ENCODE peak calls at places on chromosome X, in eight cellular contexts. One of them, this sample, is unnamed. For H3K9me3, the result is how much of the 10 kb centered on the place peaks cover.

GRCh38 chrX:123322531-123322930 is 138.5 kb downstream of the GRIA3 start:
- DNase-seq in cardiac muscle cell: no peak
- DNase-seq in OCI-LY7: no peak
- DNase-seq in lower lobe of right lung: no peak
- DNase-seq in CD4-positive, alpha-beta memory T cell: no peak
- DNase-seq in CD8-positive, alpha-beta T cell: no peak
- DNase-seq in A549: no peak
- DNase-seq in adipocyte: no peak
- DNase-seq in this sample: no peak

GRCh38 chrX:56113785-56114436 is 118.2 kb upstream of the KLF8 start:
- DNase-seq in cardiac muscle cell: no peak
- DNase-seq in OCI-LY7: no peak
- DNase-seq in lower lobe of right lung: no peak
- DNase-seq in CD4-positive, alpha-beta memory T cell: no peak
- DNase-seq in CD8-positive, alpha-beta T cell: no peak
- DNase-seq in A549: no peak
- DNase-seq in adipocyte: no peak
- DNase-seq in this sample: no peak

GRCh38 chrX:130523460-130524394 is 121.9 kb downstream of the RBMX2 start:
- DNase-seq in cardiac muscle cell: peak
- DNase-seq in OCI-LY7: no peak
- DNase-seq in lower lobe of right lung: peak
- DNase-seq in CD4-positive, alpha-beta memory T cell: no peak
- DNase-seq in CD8-positive, alpha-beta T cell: no peak
- DNase-seq in A549: no peak
- DNase-seq in adipocyte: peak
- DNase-seq in this sample: no peak

GRCh38 chrX:155888139-155888538 is 7.0 kb downstream of the VAMP7 start:
- DNase-seq in cardiac muscle cell: peak
- DNase-seq in OCI-LY7: no peak
- DNase-seq in lower lobe of right lung: no peak
- DNase-seq in CD4-positive, alpha-beta memory T cell: no peak
- DNase-seq in CD8-positive, alpha-beta T cell: no peak
- DNase-seq in A549: no peak
- DNase-seq in adipocyte: peak
- DNase-seq in this sample: no peak

GRCh38 chrX:11381464-11381863 is 88.3 kb downstream of the AMELX start:
- DNase-seq in cardiac muscle cell: peak
- DNase-seq in OCI-LY7: peak
- DNase-seq in lower lobe of right lung: no peak
- DNase-seq in CD4-positive, alpha-beta memory T cell: peak
- DNase-seq in CD8-positive, alpha-beta T cell: no peak
- DNase-seq in A549: peak
- DNase-seq in adipocyte: peak
- DNase-seq in this sample: no peak

GRCh38 chrX:105694839-105695238 is 127.5 kb upstream of the NRK start:
- DNase-seq in cardiac muscle cell: no peak
- DNase-seq in OCI-LY7: no peak
- DNase-seq in lower lobe of right lung: no peak
- DNase-seq in CD4-positive, alpha-beta memory T cell: no peak
- DNase-seq in CD8-positive, alpha-beta T cell: no peak
- DNase-seq in A549: no peak
- DNase-seq in adipocyte: no peak
- DNase-seq in this sample: no peak

GRCh38 chrX:118644378-118644777 is 83.0 kb upstream of the IL13RA1 start:
- DNase-seq in cardiac muscle cell: peak
- DNase-seq in OCI-LY7: peak
- DNase-seq in lower lobe of right lung: no peak
- DNase-seq in CD4-positive, alpha-beta memory T cell: no peak
- DNase-seq in CD8-positive, alpha-beta T cell: no peak
- DNase-seq in A549: peak
- DNase-seq in adipocyte: peak
- DNase-seq in this sample: no peak

GRCh38 chrX:147838465-147839131 is 73.1 kb upstream of the FMR1 start:
- DNase-seq in cardiac muscle cell: no peak
- DNase-seq in OCI-LY7: peak
- DNase-seq in lower lobe of right lung: no peak
- DNase-seq in CD4-positive, alpha-beta memory T cell: no peak
- DNase-seq in CD8-positive, alpha-beta T cell: no peak
- DNase-seq in A549: no peak
- DNase-seq in adipocyte: peak
- DNase-seq in this sample: peak

GRCh38 chrX:2628751-2629315 is 62.3 kb upstream of the CD99 start:
- DNase-seq in cardiac muscle cell: no peak
- DNase-seq in OCI-LY7: peak
- DNase-seq in lower lobe of right lung: no peak
- DNase-seq in CD4-positive, alpha-beta memory T cell: peak
- DNase-seq in CD8-positive, alpha-beta T cell: no peak
- DNase-seq in A549: no peak
- DNase-seq in adipocyte: no peak
- DNase-seq in this sample: no peak

GRCh38 chrX:150517303-150517896 is 51.0 kb upstream of the MTM1 start:
- DNase-seq in cardiac muscle cell: peak
- DNase-seq in OCI-LY7: no peak
- DNase-seq in lower lobe of right lung: no peak
- DNase-seq in CD4-positive, alpha-beta memory T cell: no peak
- DNase-seq in CD8-positive, alpha-beta T cell: no peak
- DNase-seq in A549: no peak
- DNase-seq in adipocyte: peak
- DNase-seq in this sample: no peak

GRCh38 chrX:132171881-132172280 is 44.1 kb upstream of the FRMD7 start:
- DNase-seq in cardiac muscle cell: no peak
- DNase-seq in OCI-LY7: no peak
- DNase-seq in lower lobe of right lung: no peak
- DNase-seq in CD4-positive, alpha-beta memory T cell: no peak
- DNase-seq in CD8-positive, alpha-beta T cell: no peak
- DNase-seq in A549: no peak
- DNase-seq in adipocyte: peak
- DNase-seq in this sample: no peak

GRCh38 chrX:153649178-153649914 is 2.3 kb downstream of the DUSP9 start:
- DNase-seq in cardiac muscle cell: peak
- DNase-seq in OCI-LY7: peak
- DNase-seq in lower lobe of right lung: peak
- DNase-seq in CD4-positive, alpha-beta memory T cell: peak
- DNase-seq in CD8-positive, alpha-beta T cell: no peak
- DNase-seq in A549: peak
- DNase-seq in adipocyte: no peak
- DNase-seq in this sample: no peak

GRCh38 chrX:38124000-38124399 is 96.7 kb downstream of the SRPX start:
- DNase-seq in cardiac muscle cell: no peak
- DNase-seq in OCI-LY7: no peak
- DNase-seq in lower lobe of right lung: no peak
- DNase-seq in CD4-positive, alpha-beta memory T cell: no peak
- DNase-seq in CD8-positive, alpha-beta T cell: no peak
- DNase-seq in A549: no peak
- DNase-seq in adipocyte: no peak
- DNase-seq in this sample: no peak

GRCh38 chrX:69024287-69024686 is 141.0 kb downstream of the PJA1 start:
- DNase-seq in cardiac muscle cell: no peak
- DNase-seq in OCI-LY7: no peak
- DNase-seq in lower lobe of right lung: no peak
- DNase-seq in CD4-positive, alpha-beta memory T cell: no peak
- DNase-seq in CD8-positive, alpha-beta T cell: no peak
- DNase-seq in A549: no peak
- DNase-seq in adipocyte: peak
- DNase-seq in this sample: no peak

GRCh38 chrX:154918060-154918483 is 31.9 kb downstream of the F8A1 start:
- DNase-seq in cardiac muscle cell: peak
- DNase-seq in OCI-LY7: peak
- DNase-seq in lower lobe of right lung: no peak
- DNase-seq in CD4-positive, alpha-beta memory T cell: peak
- DNase-seq in CD8-positive, alpha-beta T cell: no peak
- DNase-seq in A549: peak
- DNase-seq in adipocyte: peak
- DNase-seq in this sample: peak

GRCh38 chrX:42384956-42385355 is 393.0 kb downstream of the PPP1R2C start:
- DNase-seq in cardiac muscle cell: no peak
- DNase-seq in OCI-LY7: no peak
- DNase-seq in lower lobe of right lung: no peak
- DNase-seq in CD4-positive, alpha-beta memory T cell: no peak
- DNase-seq in CD8-positive, alpha-beta T cell: no peak
- DNase-seq in A549: no peak
- DNase-seq in adipocyte: no peak
- DNase-seq in this sample: no peak

DNA sequence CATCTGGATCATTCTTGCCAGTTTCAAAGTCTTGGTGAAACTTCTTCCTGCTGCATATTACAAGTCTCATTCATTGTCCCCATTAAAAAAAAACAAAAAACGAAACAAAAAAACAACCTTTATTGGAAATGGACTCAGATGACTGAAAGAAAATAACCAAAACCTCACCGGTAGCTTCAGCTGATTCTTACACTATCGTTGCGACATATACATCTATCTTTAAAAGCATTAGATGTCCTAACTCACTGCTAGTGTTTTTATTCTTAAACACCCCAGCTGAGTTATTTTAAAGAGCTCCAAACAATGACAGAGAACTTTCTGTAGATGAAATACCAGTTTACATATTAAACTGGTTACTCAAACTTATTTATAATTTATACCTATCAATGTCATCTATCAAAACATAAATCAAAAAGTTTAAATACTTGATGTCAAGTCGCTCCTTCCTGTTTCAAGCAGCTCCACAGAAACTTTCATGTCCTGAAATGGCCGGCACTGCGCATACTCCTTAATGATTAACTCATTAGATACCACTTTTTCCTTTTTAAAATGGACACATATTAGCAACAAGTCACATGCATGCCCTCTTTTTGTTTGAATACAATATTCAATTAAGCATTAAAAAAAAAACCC is 87.2 kb downstream of the HPRT1 start:
- DNase-seq in cardiac muscle cell: peak
- DNase-seq in OCI-LY7: no peak
- DNase-seq in lower lobe of right lung: no peak
- DNase-seq in CD4-positive, alpha-beta memory T cell: no peak
- DNase-seq in CD8-positive, alpha-beta T cell: no peak
- DNase-seq in A549: peak
- DNase-seq in adipocyte: peak
- DNase-seq in this sample: no peak
- H3K4me3 ChIP-seq in cardiac muscle cell: no peak
- H3K4me3 ChIP-seq in OCI-LY7: no peak
- H3K4me3 ChIP-seq in lower lobe of right lung: no peak
- H3K4me3 ChIP-seq in CD4-positive, alpha-beta memory T cell: no peak
- H3K4me3 ChIP-seq in CD8-positive, alpha-beta T cell: no peak
- H3K4me3 ChIP-seq in A549: peak
- H3K4me3 ChIP-seq in adipocyte: peak
- H3K4me3 ChIP-seq in this sample: no peak

DNA sequence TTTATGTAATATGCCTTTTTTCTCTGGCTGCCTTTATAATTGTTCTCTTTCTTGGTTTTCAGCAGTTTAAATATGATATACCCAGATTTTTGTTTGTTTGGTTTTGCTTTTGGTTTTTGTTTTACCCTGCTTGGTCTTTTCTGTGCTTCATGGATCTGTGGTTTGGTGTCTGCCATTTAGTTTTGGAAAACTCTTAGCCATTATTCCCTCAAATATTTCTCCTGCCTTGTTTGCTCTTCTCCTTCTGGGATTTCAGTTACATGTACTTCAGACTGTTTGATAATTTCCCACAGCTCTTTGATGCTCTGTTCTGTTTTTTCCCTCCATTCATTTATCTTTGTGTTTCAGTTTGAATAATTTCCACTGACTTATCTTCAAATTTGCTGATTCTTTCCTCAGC is 223.1 kb upstream of the BCOR start:
- DNase-seq in cardiac muscle cell: no peak
- DNase-seq in OCI-LY7: no peak
- DNase-seq in lower lobe of right lung: no peak
- DNase-seq in CD4-positive, alpha-beta memory T cell: no peak
- DNase-seq in CD8-positive, alpha-beta T cell: no peak
- DNase-seq in A549: no peak
- DNase-seq in adipocyte: no peak
- DNase-seq in this sample: no peak
- H3K9me3 ChIP-seq in cardiac muscle cell: under half
- H3K9me3 ChIP-seq in OCI-LY7: under half
- H3K9me3 ChIP-seq in lower lobe of right lung: under half
- H3K9me3 ChIP-seq in CD4-positive, alpha-beta memory T cell: under half
- H3K9me3 ChIP-seq in CD8-positive, alpha-beta T cell: under half
- H3K9me3 ChIP-seq in A549: under half
- H3K9me3 ChIP-seq in adipocyte: half or more
- H3K9me3 ChIP-seq in this sample: under half

GRCh38 chrX:17689971-17690409 is 47.3 kb upstream of the SCML1 start:
- DNase-seq in cardiac muscle cell: peak
- DNase-seq in OCI-LY7: peak
- DNase-seq in lower lobe of right lung: no peak
- DNase-seq in CD4-positive, alpha-beta memory T cell: peak
- DNase-seq in CD8-positive, alpha-beta T cell: no peak
- DNase-seq in A549: peak
- DNase-seq in adipocyte: peak
- DNase-seq in this sample: peak
- H3K4me3 ChIP-seq in cardiac muscle cell: no peak
- H3K4me3 ChIP-seq in OCI-LY7: no peak
- H3K4me3 ChIP-seq in lower lobe of right lung: no peak
- H3K4me3 ChIP-seq in CD4-positive, alpha-beta memory T cell: no peak
- H3K4me3 ChIP-seq in CD8-positive, alpha-beta T cell: no peak
- H3K4me3 ChIP-seq in A549: no peak
- H3K4me3 ChIP-seq in adipocyte: no peak
- H3K4me3 ChIP-seq in this sample: no peak

DNA sequence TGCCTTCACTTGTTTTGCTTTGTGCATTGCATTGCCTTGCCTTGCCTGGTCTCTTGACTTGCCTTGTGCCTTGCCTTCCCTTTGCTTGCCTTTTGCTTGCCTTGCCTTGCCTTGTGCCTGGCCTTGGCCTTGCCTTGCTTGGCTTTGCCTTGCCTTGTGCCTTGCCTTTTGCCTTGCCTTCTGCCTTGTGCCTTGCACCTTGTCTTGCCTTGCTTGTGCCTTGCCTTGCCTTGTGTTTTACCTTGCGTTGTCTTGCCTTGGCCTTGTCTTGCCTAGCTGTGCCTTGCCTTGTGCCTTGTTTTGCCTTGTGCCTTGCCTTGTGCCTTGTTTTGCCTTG is 95.3 kb downstream of the TAB3 start:
- DNase-seq in cardiac muscle cell: no peak
- DNase-seq in OCI-LY7: no peak
- DNase-seq in lower lobe of right lung: no peak
- DNase-seq in CD4-positive, alpha-beta memory T cell: no peak
- DNase-seq in CD8-positive, alpha-beta T cell: no peak
- DNase-seq in A549: no peak
- DNase-seq in adipocyte: no peak
- DNase-seq in this sample: no peak
- H3K9me3 ChIP-seq in cardiac muscle cell: under half
- H3K9me3 ChIP-seq in OCI-LY7: under half
- H3K9me3 ChIP-seq in lower lobe of right lung: under half
- H3K9me3 ChIP-seq in CD4-positive, alpha-beta memory T cell: under half
- H3K9me3 ChIP-seq in CD8-positive, alpha-beta T cell: under half
- H3K9me3 ChIP-seq in A549: under half
- H3K9me3 ChIP-seq in adipocyte: under half
- H3K9me3 ChIP-seq in this sample: under half

DNA sequence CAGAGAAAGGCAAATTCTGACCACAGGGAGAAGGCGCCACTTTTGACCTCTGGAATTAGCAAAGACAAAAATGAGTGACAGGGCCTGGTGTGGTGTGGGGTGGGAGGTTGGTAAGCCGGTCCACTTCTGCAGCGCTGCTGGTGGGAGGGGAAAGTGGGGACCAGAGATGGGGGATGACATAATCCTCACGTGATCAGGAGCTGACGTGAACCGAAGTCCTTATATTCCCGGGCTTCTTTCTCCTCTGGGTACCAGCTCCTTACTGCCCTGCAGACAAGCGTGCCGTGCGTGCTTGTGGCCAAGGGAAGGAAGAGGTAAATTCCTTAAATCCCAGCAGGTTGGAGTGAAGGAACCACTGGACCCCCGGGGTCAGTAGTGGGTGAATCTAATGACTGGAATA is at the start of gene TCEAL7:
- DNase-seq in cardiac muscle cell: peak
- DNase-seq in OCI-LY7: no peak
- DNase-seq in lower lobe of right lung: no peak
- DNase-seq in CD4-positive, alpha-beta memory T cell: no peak
- DNase-seq in CD8-positive, alpha-beta T cell: no peak
- DNase-seq in A549: no peak
- DNase-seq in adipocyte: peak
- DNase-seq in this sample: no peak
- H3K4me3 ChIP-seq in cardiac muscle cell: no peak
- H3K4me3 ChIP-seq in OCI-LY7: no peak
- H3K4me3 ChIP-seq in lower lobe of right lung: peak
- H3K4me3 ChIP-seq in CD4-positive, alpha-beta memory T cell: no peak
- H3K4me3 ChIP-seq in CD8-positive, alpha-beta T cell: no peak
- H3K4me3 ChIP-seq in A549: no peak
- H3K4me3 ChIP-seq in adipocyte: peak
- H3K4me3 ChIP-seq in this sample: no peak